ENCODE peak calls at places on chromosome 10, in six cellular contexts. One of them, this sample, is unnamed.

GRCh38 chr10:108598831-108599230 is 1324.5 kb downstream of the XPNPEP1 start:
- DNase-seq in activated gamma-delta T cell treated with Interleukin-2 at 50 U/mL for 16 hours: no peak
- DNase-seq in GM12865: no peak
- DNase-seq in upper lobe of right lung: no peak
- DNase-seq in heart left ventricle: no peak
- DNase-seq in CD4-positive, alpha-beta T cell: no peak
- DNase-seq in this sample: no peak

GRCh38 chr10:69957516-69958231 is 95.0 kb upstream of the MACROH2A2 start:
- DNase-seq in activated gamma-delta T cell treated with Interleukin-2 at 50 U/mL for 16 hours: no peak
- DNase-seq in GM12865: no peak
- DNase-seq in upper lobe of right lung: peak; percentile 53
- DNase-seq in heart left ventricle: no peak
- DNase-seq in CD4-positive, alpha-beta T cell: no peak
- DNase-seq in this sample: no peak

GRCh38 chr10:69411476-69411875 is 5.2 kb downstream of the TACR2 start:
- DNase-seq in activated gamma-delta T cell treated with Interleukin-2 at 50 U/mL for 16 hours: no peak
- DNase-seq in GM12865: no peak
- DNase-seq in upper lobe of right lung: no peak
- DNase-seq in heart left ventricle: no peak
- DNase-seq in CD4-positive, alpha-beta T cell: no peak
- DNase-seq in this sample: no peak

GRCh38 chr10:109934958-109935793 is 11.9 kb upstream of the XPNPEP1 start:
- DNase-seq in activated gamma-delta T cell treated with Interleukin-2 at 50 U/mL for 16 hours: no peak
- DNase-seq in GM12865: no peak
- DNase-seq in upper lobe of right lung: no peak
- DNase-seq in heart left ventricle: peak; percentile 46
- DNase-seq in CD4-positive, alpha-beta T cell: no peak
- DNase-seq in this sample: no peak

GRCh38 chr10:132847856-132848255 is 61.9 kb upstream of the NKX6-2 start:
- DNase-seq in activated gamma-delta T cell treated with Interleukin-2 at 50 U/mL for 16 hours: no peak
- DNase-seq in GM12865: no peak
- DNase-seq in upper lobe of right lung: peak; percentile 41
- DNase-seq in heart left ventricle: no peak
- DNase-seq in CD4-positive, alpha-beta T cell: no peak
- DNase-seq in this sample: no peak

GRCh38 chr10:112712536-112712935 is 237.5 kb upstream of the TCF7L2 start:
- DNase-seq in activated gamma-delta T cell treated with Interleukin-2 at 50 U/mL for 16 hours: no peak
- DNase-seq in GM12865: no peak
- DNase-seq in upper lobe of right lung: no peak
- DNase-seq in heart left ventricle: no peak
- DNase-seq in CD4-positive, alpha-beta T cell: no peak
- DNase-seq in this sample: no peak

GRCh38 chr10:29502351-29502750 is 132.4 kb downstream of the SVIL start:
- DNase-seq in activated gamma-delta T cell treated with Interleukin-2 at 50 U/mL for 16 hours: no peak
- DNase-seq in GM12865: no peak
- DNase-seq in upper lobe of right lung: no peak
- DNase-seq in heart left ventricle: no peak
- DNase-seq in CD4-positive, alpha-beta T cell: no peak
- DNase-seq in this sample: no peak

GRCh38 chr10:112613620-112614019 is 166.6 kb downstream of the VTI1A start:
- DNase-seq in activated gamma-delta T cell treated with Interleukin-2 at 50 U/mL for 16 hours: no peak
- DNase-seq in GM12865: no peak
- DNase-seq in upper lobe of right lung: no peak
- DNase-seq in heart left ventricle: peak; percentile 56
- DNase-seq in CD4-positive, alpha-beta T cell: no peak
- DNase-seq in this sample: no peak

GRCh38 chr10:15181576-15182156 is 13.2 kb upstream of the NMT2 start:
- DNase-seq in activated gamma-delta T cell treated with Interleukin-2 at 50 U/mL for 16 hours: no peak
- DNase-seq in GM12865: no peak
- DNase-seq in upper lobe of right lung: no peak
- DNase-seq in heart left ventricle: no peak
- DNase-seq in CD4-positive, alpha-beta T cell: no peak
- DNase-seq in this sample: no peak

GRCh38 chr10:101829561-101830315 is 11.5 kb upstream of the OGA start:
- DNase-seq in activated gamma-delta T cell treated with Interleukin-2 at 50 U/mL for 16 hours: peak; percentile 63
- DNase-seq in GM12865: peak; percentile 74
- DNase-seq in upper lobe of right lung: peak; percentile 76
- DNase-seq in heart left ventricle: no peak
- DNase-seq in CD4-positive, alpha-beta T cell: peak; percentile 56
- DNase-seq in this sample: peak; percentile 94

This sample was measured in GM20000.